ENCODE peak calls at places on chromosomes 12 and 14, in seven cellular contexts. One of them, this sample, is unnamed.

GRCh38 chr14:89078021-89078676 is 253.7 kb downstream of the TTC8 start:
- DNase-seq in NCI-H226: no peak
- DNase-seq in stimulated activated CD4-positive, alpha-beta T cell treated with anti-CD3 and anti-CD28 coated beads, Interleukin-12 subunit alpha, Interleukin-12 subunit beta, amount 100 ng/mL, for 24 hours: no peak
- DNase-seq in foreskin melanocyte: no peak
- DNase-seq in G401: no peak
- DNase-seq in body of pancreas: no peak
- DNase-seq in mesendoderm: no peak
- DNase-seq in this sample: no peak

GRCh38 chr14:45559626-45560025 is 306.6 kb upstream of the MIS18BP1 start:
- DNase-seq in foreskin melanocyte: no peak
- DNase-seq in G401: no peak
- DNase-seq in mesendoderm: peak; percentile 38
- DNase-seq in NCI-H226: no peak
- DNase-seq in stimulated activated CD4-positive, alpha-beta T cell treated with anti-CD3 and anti-CD28 coated beads, Interleukin-12 subunit alpha, Interleukin-12 subunit beta, amount 100 ng/mL, for 24 hours: no peak
- DNase-seq in body of pancreas: no peak
- DNase-seq in this sample: no peak

GRCh38 chr12:13707829-13708228 is 273.6 kb downstream of the GRIN2B start:
- DNase-seq in G401: no peak
- DNase-seq in body of pancreas: no peak
- DNase-seq in mesendoderm: no peak
- DNase-seq in NCI-H226: no peak
- DNase-seq in stimulated activated CD4-positive, alpha-beta T cell treated with anti-CD3 and anti-CD28 coated beads, Interleukin-12 subunit alpha, Interleukin-12 subunit beta, amount 100 ng/mL, for 24 hours: no peak
- DNase-seq in foreskin melanocyte: no peak
- DNase-seq in this sample: no peak

GRCh38 chr12:113766880-113767878 is 198.9 kb downstream of the RBM19 start:
- DNase-seq in stimulated activated CD4-positive, alpha-beta T cell treated with anti-CD3 and anti-CD28 coated beads, Interleukin-12 subunit alpha, Interleukin-12 subunit beta, amount 100 ng/mL, for 24 hours: no peak
- DNase-seq in G401: peak; percentile 22
- DNase-seq in NCI-H226: peak; percentile 78
- DNase-seq in foreskin melanocyte: peak; percentile 44
- DNase-seq in mesendoderm: peak; percentile 91
- DNase-seq in body of pancreas: no peak
- DNase-seq in this sample: no peak

GRCh38 chr12:120798696-120799095 is 73.1 kb downstream of the ACADS start:
- DNase-seq in stimulated activated CD4-positive, alpha-beta T cell treated with anti-CD3 and anti-CD28 coated beads, Interleukin-12 subunit alpha, Interleukin-12 subunit beta, amount 100 ng/mL, for 24 hours: no peak
- DNase-seq in body of pancreas: no peak
- DNase-seq in G401: no peak
- DNase-seq in mesendoderm: no peak
- DNase-seq in NCI-H226: no peak
- DNase-seq in foreskin melanocyte: no peak
- DNase-seq in this sample: no peak

GRCh38 chr12:30023186-30023585 is 239.4 kb upstream of the TMTC1 start:
- DNase-seq in mesendoderm: no peak
- DNase-seq in NCI-H226: no peak
- DNase-seq in foreskin melanocyte: no peak
- DNase-seq in G401: no peak
- DNase-seq in body of pancreas: no peak
- DNase-seq in stimulated activated CD4-positive, alpha-beta T cell treated with anti-CD3 and anti-CD28 coated beads, Interleukin-12 subunit alpha, Interleukin-12 subunit beta, amount 100 ng/mL, for 24 hours: no peak
- DNase-seq in this sample: no peak

GRCh38 chr12:49282302-49282701 is 12.6 kb upstream of the PRPH start:
- DNase-seq in stimulated activated CD4-positive, alpha-beta T cell treated with anti-CD3 and anti-CD28 coated beads, Interleukin-12 subunit alpha, Interleukin-12 subunit beta, amount 100 ng/mL, for 24 hours: no peak
- DNase-seq in G401: no peak
- DNase-seq in foreskin melanocyte: no peak
- DNase-seq in NCI-H226: no peak
- DNase-seq in body of pancreas: no peak
- DNase-seq in mesendoderm: no peak
- DNase-seq in this sample: no peak

GRCh38 chr12:116863275-116863767 is 17.9 kb downstream of the HRK start:
- DNase-seq in G401: no peak
- DNase-seq in body of pancreas: no peak
- DNase-seq in NCI-H226: no peak
- DNase-seq in foreskin melanocyte: peak; percentile 99
- DNase-seq in mesendoderm: peak; percentile 79
- DNase-seq in stimulated activated CD4-positive, alpha-beta T cell treated with anti-CD3 and anti-CD28 coated beads, Interleukin-12 subunit alpha, Interleukin-12 subunit beta, amount 100 ng/mL, for 24 hours: no peak
- DNase-seq in this sample: peak; percentile 29

GRCh38 chr14:90276627-90277367 is 20.4 kb downstream of the PSMC1 start:
- DNase-seq in NCI-H226: no peak
- DNase-seq in body of pancreas: no peak
- DNase-seq in stimulated activated CD4-positive, alpha-beta T cell treated with anti-CD3 and anti-CD28 coated beads, Interleukin-12 subunit alpha, Interleukin-12 subunit beta, amount 100 ng/mL, for 24 hours: no peak
- DNase-seq in mesendoderm: peak; percentile 62
- DNase-seq in foreskin melanocyte: no peak
- DNase-seq in G401: peak; percentile 69
- DNase-seq in this sample: no peak

GRCh38 chr14:27917896-27918295 is 848.7 kb upstream of the FOXG1 start:
- DNase-seq in NCI-H226: no peak
- DNase-seq in foreskin melanocyte: no peak
- DNase-seq in G401: no peak
- DNase-seq in mesendoderm: peak; percentile 0
- DNase-seq in body of pancreas: no peak
- DNase-seq in stimulated activated CD4-positive, alpha-beta T cell treated with anti-CD3 and anti-CD28 coated beads, Interleukin-12 subunit alpha, Interleukin-12 subunit beta, amount 100 ng/mL, for 24 hours: no peak
- DNase-seq in this sample: no peak

GRCh38 chr14:105884808-105885281 is 358.5 kb downstream of the TMEM121 start:
- DNase-seq in stimulated activated CD4-positive, alpha-beta T cell treated with anti-CD3 and anti-CD28 coated beads, Interleukin-12 subunit alpha, Interleukin-12 subunit beta, amount 100 ng/mL, for 24 hours: no peak
- DNase-seq in G401: no peak
- DNase-seq in body of pancreas: peak; percentile 1
- DNase-seq in mesendoderm: no peak
- DNase-seq in foreskin melanocyte: no peak
- DNase-seq in NCI-H226: no peak
- DNase-seq in this sample: peak; percentile 16

GRCh38 chr12:127294651-127295205 is 972.2 kb upstream of the TMEM132C start:
- DNase-seq in body of pancreas: no peak
- DNase-seq in foreskin melanocyte: no peak
- DNase-seq in G401: peak; percentile 43
- DNase-seq in NCI-H226: no peak
- DNase-seq in mesendoderm: no peak
- DNase-seq in stimulated activated CD4-positive, alpha-beta T cell treated with anti-CD3 and anti-CD28 coated beads, Interleukin-12 subunit alpha, Interleukin-12 subunit beta, amount 100 ng/mL, for 24 hours: no peak
- DNase-seq in this sample: no peak

GRCh38 chr12:34400423-34400881 is 378.2 kb downstream of the ALG10 start:
- DNase-seq in NCI-H226: no peak
- DNase-seq in mesendoderm: no peak
- DNase-seq in G401: no peak
- DNase-seq in stimulated activated CD4-positive, alpha-beta T cell treated with anti-CD3 and anti-CD28 coated beads, Interleukin-12 subunit alpha, Interleukin-12 subunit beta, amount 100 ng/mL, for 24 hours: no peak
- DNase-seq in foreskin melanocyte: no peak
- DNase-seq in body of pancreas: no peak
- DNase-seq in this sample: no peak

GRCh38 chr12:21438643-21439042 is 1.2 kb downstream of the PYROXD1 start:
- DNase-seq in body of pancreas: no peak
- DNase-seq in mesendoderm: no peak
- DNase-seq in foreskin melanocyte: no peak
- DNase-seq in G401: peak; percentile 7
- DNase-seq in stimulated activated CD4-positive, alpha-beta T cell treated with anti-CD3 and anti-CD28 coated beads, Interleukin-12 subunit alpha, Interleukin-12 subunit beta, amount 100 ng/mL, for 24 hours: no peak
- DNase-seq in NCI-H226: no peak
- DNase-seq in this sample: no peak